ENCODE peak calls at places on chromosome 13, in six cellular contexts. F is heart left ventricle, O is K562, N is A549, T is tibial nerve, Q is transverse colon. I is an unnamed sample.

GRCh38 chr13:24022568-24022967 is 125.3 kb upstream of the C1QTNF9B start:
- DNase-seq in F (no peak), O (no peak), N (no peak), T (no peak), Q (no peak), I (no peak)

GRCh38 chr13:40420160-40420740 is 246.2 kb downstream of the FOXO1 start:
- DNase-seq in F (no peak), O (no peak), N (no peak), T (no peak), Q (no peak), I (no peak)

GRCh38 chr13:52356327-52356726 is 49.6 kb downstream of the THSD1 start:
- DNase-seq in F (no peak), O (no peak), N (no peak), T (no peak), Q (no peak), I (peak)

GRCh38 chr13:38577048-38577447 is 109.8 kb upstream of the FREM2 start:
- DNase-seq in F (no peak), O (no peak), N (no peak), T (no peak), Q (no peak), I (no peak)

GRCh38 chr13:67230774-67231480 is 791 bp upstream of the PCDH9 start:
- DNase-seq in F (peak), O (peak), N (peak), T (peak), Q (peak), I (peak)

GRCh38 chr13:97101912-97102311 is 107.6 kb upstream of the OXGR1 start:
- DNase-seq in F (no peak), O (no peak), N (no peak), T (no peak), Q (no peak), I (no peak)

GRCh38 chr13:51122868-51123267 is 11.8 kb upstream of the C13orf42 start:
- DNase-seq in F (no peak), O (no peak), N (no peak), T (no peak), Q (no peak), I (no peak)

GRCh38 chr13:42422681-42423080 is 150.7 kb downstream of the AKAP11 start:
- DNase-seq in F (no peak), O (no peak), N (no peak), T (no peak), Q (no peak), I (no peak)

GRCh38 chr13:39527961-39528720 is 74.9 kb downstream of the LHFPL6 start:
- DNase-seq in F (peak), O (no peak), N (peak), T (no peak), Q (no peak), I (peak)

GRCh38 chr13:44352671-44353070 is 21.0 kb upstream of the SERP2 start:
- DNase-seq in F (no peak), O (no peak), N (no peak), T (no peak), Q (no peak), I (no peak)

GRCh38 chr13:98960331-98961203 is 17.3 kb downstream of the DOCK9 start:
- DNase-seq in F (no peak), O (no peak), N (no peak), T (no peak), Q (no peak), I (no peak)

GRCh38 chr13:24167666-24168391 is 7.3 kb downstream of the SPATA13 start:
- DNase-seq in F (no peak), O (no peak), N (no peak), T (no peak), Q (no peak), I (no peak)

GRCh38 chr13:21673592-21674270 is 2.9 kb downstream of the FGF9 start:
- DNase-seq in F (peak), O (peak), N (peak), T (no peak), Q (peak), I (peak)

GRCh38 chr13:87872813-87873212 is 201.6 kb downstream of the SLITRK5 start:
- DNase-seq in F (no peak), O (no peak), N (no peak), T (no peak), Q (no peak), I (no peak)

GRCh38 chr13:82739881-82740280 is 1142.4 kb downstream of the SLITRK1 start:
- DNase-seq in F (no peak), O (no peak), N (no peak), T (no peak), Q (no peak), I (no peak)

GRCh38 chr13:57862879-57863278 is 231.3 kb downstream of the PCDH17 start:
- DNase-seq in F (no peak), O (no peak), N (no peak), T (no peak), Q (no peak), I (no peak)

GRCh38 chr13:40031031-40031430 is 375.6 kb downstream of the COG6 start:
- DNase-seq in F (no peak), O (no peak), N (no peak), T (no peak), Q (no peak), I (no peak)

GRCh38 chr13:102089722-102090121 is 312.1 kb downstream of the FGF14 start:
- DNase-seq in F (no peak), O (no peak), N (no peak), T (no peak), Q (no peak), I (no peak)

GRCh38 chr13:102091231-102091630 is 310.6 kb downstream of the FGF14 start:
- DNase-seq in F (no peak), O (no peak), N (peak), T (no peak), Q (no peak), I (no peak)

GRCh38 chr13:102089177-102089576 is 312.7 kb downstream of the FGF14 start:
- DNase-seq in F (no peak), O (no peak), N (no peak), T (no peak), Q (no peak), I (no peak)

DNA sequence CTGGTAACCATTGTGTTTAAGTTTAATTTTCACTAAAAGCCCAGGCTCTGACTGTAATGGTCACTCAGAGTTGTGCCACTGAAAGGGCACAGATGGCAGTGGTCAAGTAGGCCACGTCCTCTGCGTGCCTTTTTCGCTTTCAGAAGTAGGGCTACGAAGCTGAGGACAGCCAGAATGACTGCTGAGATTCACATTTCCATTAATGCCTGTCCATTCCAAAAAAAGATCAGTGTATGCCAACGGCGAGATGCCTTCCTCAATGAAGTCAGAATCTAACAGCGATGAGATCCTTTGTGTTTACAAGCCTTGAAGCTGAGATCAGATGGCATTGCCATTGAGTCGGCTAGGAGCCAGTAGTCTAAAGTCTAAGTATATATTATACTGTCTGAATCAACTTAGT is 311.3 kb downstream of the FGF14 start:
- DNase-seq in F (no peak), O (no peak), N (no peak), T (no peak), Q (no peak), I (no peak)
- TF ChIP-seq POLR2A in F (no peak), O (no peak), N (no peak), T (no peak), Q (no peak), I (no peak)

GRCh38 chr13:114130131-114130707 is 2.2 kb downstream of the RASA3 start:
- DNase-seq in F (no peak), O (no peak), N (no peak), T (no peak), Q (no peak), I (no peak)

GRCh38 chr13:114131581-114132418 is 623 bp downstream of the RASA3 start:
- DNase-seq in F (peak), O (peak), N (peak), T (no peak), Q (no peak), I (no peak)

GRCh38 chr13:114129649-114130062 is 2.8 kb downstream of the RASA3 start:
- DNase-seq in F (no peak), O (no peak), N (no peak), T (no peak), Q (no peak), I (no peak)

GRCh38 chr13:114132419-114133121 is at the start of gene RASA3:
- DNase-seq in F (peak), O (peak), N (peak), T (peak), Q (peak), I (peak)

GRCh38 chr13:114130708-114131580 is 1.5 kb downstream of the RASA3 start:
- DNase-seq in F (peak), O (peak), N (peak), T (no peak), Q (peak), I (peak)
- TF ChIP-seq POLR2A in F (no peak), O (no peak), N (no peak), T (no peak), Q (peak), I (peak)

GRCh38 chr13:48231080-48231479 is 1.9 kb upstream of the ITM2B start:
- DNase-seq in F (no peak), O (no peak), N (peak), T (no peak), Q (no peak), I (no peak)

GRCh38 chr13:48233886-48234488 is 981 bp downstream of the ITM2B start:
- DNase-seq in F (no peak), O (no peak), N (no peak), T (no peak), Q (no peak), I (no peak)

GRCh38 chr13:48233097-48233885 is at the start of gene ITM2B:
- DNase-seq in F (peak), O (peak), N (peak), T (peak), Q (peak), I (peak)

GRCh38 chr13:48231948-48232347 is 1.1 kb upstream of the ITM2B start:
- DNase-seq in F (peak), O (peak), N (no peak), T (no peak), Q (no peak), I (no peak)

GRCh38 chr13:48232420-48233096 is 448 bp upstream of the ITM2B start:
- DNase-seq in F (no peak), O (no peak), N (peak), T (no peak), Q (peak), I (no peak)
- TF ChIP-seq POLR2A in F (no peak), O (no peak), N (peak), T (peak), Q (peak), I (no peak)

DNA sequence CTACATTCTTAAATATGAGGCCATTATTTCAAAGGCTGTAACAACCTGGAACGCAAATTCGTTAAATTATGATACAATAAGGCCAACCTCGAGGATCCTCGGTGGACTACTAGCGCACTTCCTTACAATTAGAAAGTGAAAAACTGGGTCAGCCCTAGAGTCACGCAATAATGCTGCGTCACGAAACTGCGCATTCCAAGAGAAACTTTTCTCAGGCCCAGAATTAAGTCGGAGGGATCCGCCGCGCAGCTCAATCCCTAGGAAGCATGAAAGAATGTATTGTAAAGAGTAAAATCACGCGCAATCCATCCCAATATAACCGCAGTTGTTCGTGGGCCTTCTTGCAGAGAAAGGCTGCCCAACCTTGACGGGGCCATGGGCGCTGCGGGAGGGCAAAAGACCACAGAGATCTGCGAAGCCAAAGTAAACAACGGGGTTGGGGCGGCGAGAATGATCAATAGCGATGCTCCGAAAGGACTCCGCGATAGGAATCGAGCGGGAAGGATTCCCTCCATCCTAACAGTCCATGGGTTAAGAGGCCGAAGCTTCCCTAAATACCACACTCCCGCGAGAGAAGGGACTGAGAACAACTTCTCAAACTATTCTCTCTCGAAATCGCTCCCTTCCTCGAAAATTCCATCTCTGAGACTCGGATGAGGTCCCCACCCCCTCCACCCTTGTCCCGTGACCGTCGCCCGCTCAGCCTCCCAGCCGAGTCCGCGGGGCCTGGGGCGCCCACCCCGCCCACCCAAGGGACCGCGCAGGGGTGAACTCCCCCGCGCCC is 564 bp downstream of the SPART start:
- DNase-seq in F (peak), O (peak), N (peak), T (peak), Q (peak), I (peak)
- TF ChIP-seq POLR2A in F (peak), O (peak), N (no peak), T (peak), Q (peak), I (peak)

DNA sequence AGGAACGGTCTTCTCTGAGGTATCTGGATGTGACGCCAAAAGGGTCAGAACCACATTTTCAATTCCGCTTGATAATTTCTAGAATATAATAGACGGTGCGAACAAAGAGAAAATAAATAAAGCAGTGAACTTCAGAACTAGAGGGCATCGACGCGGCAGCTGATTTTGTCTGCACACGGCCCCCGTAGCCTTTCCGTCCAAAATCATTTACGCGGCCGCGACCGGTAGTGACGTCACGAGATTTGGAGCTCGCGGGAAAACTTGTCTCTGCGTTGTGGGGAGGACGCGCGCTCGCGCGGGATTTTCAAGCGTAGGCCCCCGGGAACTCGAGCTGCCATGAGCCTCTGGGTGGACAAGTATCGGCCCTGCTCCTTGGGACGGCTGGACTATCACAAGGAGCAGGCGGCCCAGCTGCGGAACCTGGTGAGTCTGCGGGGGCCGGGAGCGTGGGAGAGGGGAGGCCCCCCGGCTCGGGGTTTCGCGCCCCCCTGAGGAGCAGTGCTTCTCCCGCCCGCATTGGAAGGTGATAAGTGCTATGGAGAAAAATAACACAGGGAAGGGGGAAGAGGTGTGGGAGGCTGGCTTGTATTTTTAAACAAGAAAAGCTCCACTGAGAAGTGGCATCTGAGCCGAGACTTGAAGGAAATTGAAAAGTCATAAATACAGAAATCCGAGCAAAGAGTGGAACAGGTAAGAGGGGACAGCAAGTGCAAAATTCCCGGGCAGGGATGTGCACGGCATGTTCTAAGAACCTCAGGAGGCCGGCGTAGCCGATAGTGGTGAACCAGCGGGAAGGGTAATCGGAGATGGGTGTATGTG is at the start of gene RFC3:
- DNase-seq in F (peak), O (peak), N (peak), T (peak), Q (peak), I (peak)
- TF ChIP-seq POLR2A in F (peak), O (peak), N (peak), T (peak), Q (peak), I (peak)

GRCh38 chr13:106536244-106537034 is 977 bp upstream of the EFNB2 start:
- DNase-seq in F (peak), O (peak), N (peak), T (peak), Q (peak), I (peak)

GRCh38 chr13:106533940-106534843 is 1.3 kb downstream of the EFNB2 start:
- DNase-seq in F (peak), O (no peak), N (no peak), T (no peak), Q (peak), I (peak)

GRCh38 chr13:106537521-106537920 is 2.1 kb upstream of the EFNB2 start:
- DNase-seq in F (no peak), O (no peak), N (no peak), T (no peak), Q (no peak), I (no peak)

GRCh38 chr13:106534844-106535551 is 464 bp downstream of the EFNB2 start:
- DNase-seq in F (peak), O (no peak), N (no peak), T (no peak), Q (no peak), I (peak)

DNA sequence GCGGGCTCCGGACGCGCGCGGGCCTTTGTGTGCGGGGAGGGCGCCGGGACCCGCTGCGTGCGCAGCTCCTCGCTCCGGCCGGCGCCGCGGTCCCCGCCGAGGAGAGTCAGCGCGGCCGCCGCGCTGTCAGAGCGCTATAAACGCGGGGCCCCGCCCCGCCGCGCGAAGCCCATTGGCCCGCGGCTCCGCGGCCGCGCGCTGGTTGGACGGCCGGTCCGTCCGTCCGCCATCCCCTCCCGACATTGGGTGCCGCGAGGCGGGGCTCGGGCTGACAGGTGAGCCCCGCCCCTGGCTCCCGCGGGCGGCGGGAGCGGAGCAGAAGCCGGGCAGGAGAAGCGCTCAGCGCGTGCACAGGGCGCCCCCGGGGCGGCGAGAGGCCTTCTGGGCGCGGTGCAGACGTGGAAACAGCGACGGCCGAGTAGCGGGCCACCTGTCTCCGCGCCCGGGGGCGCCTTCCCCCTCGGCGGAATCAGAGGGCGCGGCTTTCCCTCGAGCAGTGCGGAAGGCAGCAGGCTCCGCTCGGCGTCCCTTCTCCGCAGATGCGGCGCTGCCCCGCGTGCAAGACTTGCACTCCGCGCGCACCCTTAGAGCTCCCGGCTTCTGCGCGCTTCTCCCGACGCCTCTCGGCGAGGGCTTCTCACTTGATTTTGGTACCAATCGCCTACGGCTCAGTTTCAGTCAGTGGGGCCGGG is at the start of gene EFNB2:
- DNase-seq in F (peak), O (peak), N (peak), T (peak), Q (peak), I (peak)
- TF ChIP-seq POLR2A in F (peak), O (no peak), N (peak), T (peak), Q (peak), I (peak)

GRCh38 chr13:29594710-29595379 is 643 bp downstream of the SLC7A1 start:
- DNase-seq in F (peak), O (peak), N (peak), T (peak), Q (peak), I (no peak)
- TF ChIP-seq POLR2A in F (no peak), O (peak), N (peak), T (peak), Q (no peak), I (peak)

GRCh38 chr13:27370305-27370853 is 54.0 kb upstream of the GTF3A start:
- DNase-seq in F (no peak), O (no peak), N (no peak), T (no peak), Q (no peak), I (no peak)

GRCh38 chr13:27362064-27362751 is 62.2 kb upstream of the GTF3A start:
- DNase-seq in F (peak), O (peak), N (peak), T (peak), Q (peak), I (peak)

GRCh38 chr13:27372896-27373295 is 51.5 kb upstream of the GTF3A start:
- DNase-seq in F (no peak), O (no peak), N (peak), T (no peak), Q (peak), I (no peak)

GRCh38 chr13:27371932-27372331 is 52.5 kb upstream of the GTF3A start:
- DNase-seq in F (no peak), O (no peak), N (no peak), T (no peak), Q (no peak), I (no peak)

DNA sequence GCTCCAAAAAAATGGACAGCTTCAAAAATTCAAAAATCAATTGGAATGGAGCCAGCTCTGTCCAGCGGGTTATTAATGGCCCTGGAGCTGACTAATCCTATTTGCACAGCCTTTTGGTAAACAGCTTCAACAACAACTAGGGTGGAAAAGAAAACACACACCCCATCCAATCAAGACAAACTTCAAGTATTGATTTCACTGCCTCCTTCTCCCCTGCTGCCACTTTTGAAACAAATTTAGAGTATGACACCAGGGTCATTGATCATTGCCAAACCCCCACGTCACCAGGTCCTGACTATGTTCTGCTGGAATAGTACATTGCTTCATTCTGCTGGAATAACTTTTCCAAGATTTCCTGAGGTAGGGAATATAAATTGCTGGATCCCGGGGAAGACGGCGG is 56.8 kb upstream of the GTF3A start:
- DNase-seq in F (no peak), O (no peak), N (no peak), T (no peak), Q (no peak), I (no peak)
- TF ChIP-seq POLR2A in F (no peak), O (no peak), N (no peak), T (no peak), Q (no peak), I (no peak)

GRCh38 chr13:30395192-30396158 is 26.8 kb upstream of the UBE2L5 start:
- DNase-seq in F (peak), O (no peak), N (peak), T (peak), Q (peak), I (peak)
- TF ChIP-seq POLR2A in F (peak), O (no peak), N (no peak), T (peak), Q (peak), I (peak)

I was measured in H54.